ENCODE peak calls at places on chromosomes 6 and 20, in four cellular contexts. B, G, L and F are unnamed samples.

GRCh38 chr6:113662688-113663333 is 194.3 kb upstream of the MARCKS start:
- DNase-seq in L (no peak), B (no peak), G (no peak), F (no peak)

GRCh38 chr6:152642578-152643375 is 5.6 kb upstream of the SYNE1 start:
- DNase-seq in G (peak; percentile 77), B (peak; percentile 69), L (no peak), F (peak; percentile 60)

GRCh38 chr6:125154184-125155135 is 887 bp downstream of the TPD52L1 start:
- DNase-seq in B (peak; percentile 69), G (peak; percentile 60), L (no peak), F (peak; percentile 38)

GRCh38 chr20:19314619-19315018 is 102.2 kb downstream of the SLC24A3 start:
- DNase-seq in B (no peak), L (no peak), G (no peak), F (no peak)

GRCh38 chr20:8854566-8854965 is 214.3 kb upstream of the PLCB4 start:
- DNase-seq in B (no peak), G (peak; percentile 10), L (no peak), F (no peak)

GRCh38 chr20:36591854-36592641 is 13.5 kb upstream of the RAB5IF start:
- DNase-seq in B (peak; percentile 57), L (no peak), G (peak; percentile 63), F (peak; percentile 66)

GRCh38 chr6:41039060-41039998 is at the start of gene UNC5CL:
- DNase-seq in L (no peak), B (peak; percentile 83), G (peak; percentile 63), F (peak; percentile 41)

GRCh38 chr6:39984051-39984450 is 49.8 kb upstream of the MOCS1 start:
- DNase-seq in B (no peak), G (no peak), L (no peak), F (no peak)

GRCh38 chr6:36460916-36461315 is 18.1 kb downstream of the KCTD20 start:
- DNase-seq in G (no peak), L (no peak), B (no peak), F (no peak)

GRCh38 chr6:2485116-2485515 is 239.7 kb upstream of the GMDS start:
- DNase-seq in G (no peak), B (no peak), L (no peak), F (no peak)

GRCh38 chr20:21137078-21137477 is 11.2 kb downstream of the KIZ start:
- DNase-seq in B (no peak), G (no peak), L (no peak), F (no peak)

GRCh38 chr6:56490994-56491393 is 151.7 kb downstream of the DST start:
- DNase-seq in B (no peak), L (no peak), G (no peak), F (no peak)

GRCh38 chr6:36947570-36948351 is 6.8 kb upstream of the PI16 start:
- DNase-seq in G (peak; percentile 51), L (no peak), B (no peak), F (no peak)

GRCh38 chr6:69881322-69882151 is 15.2 kb downstream of the COL19A1 start:
- DNase-seq in L (no peak), G (no peak), B (no peak), F (no peak)

GRCh38 chr20:45174434-45175364 is at the start of gene PI3:
- DNase-seq in G (no peak), B (peak; percentile 72), L (no peak), F (no peak)

GRCh38 chr20:33490023-33490933 is at the start of gene CBFA2T2:
- DNase-seq in L (no peak), G (peak; percentile 97), B (no peak), F (peak; percentile 85)

GRCh38 chr6:166931426-166931970 is 24.9 kb downstream of the RNASET2 start:
- DNase-seq in G (no peak), B (no peak), L (no peak), F (no peak)
- H3K36me3 ChIP-seq in G (no peaks in the 10 kb centered on the region), B (no peaks in the 10 kb centered on the region), L (peaks cover 6% of the 10 kb centered on the region), F (no peaks in the 10 kb centered on the region)

GRCh38 chr6:30914854-30915590 is 984 bp downstream of the VARS2 start:
- DNase-seq in L (no peak), B (no peak), G (no peak), F (no peak)
- H3K36me3 ChIP-seq in L (peaks cover 21% of the 10 kb centered on the region), B (no peaks in the 10 kb centered on the region), G (no peaks in the 10 kb centered on the region), F (peaks cover 46% of the 10 kb centered on the region)

GRCh38 chr6:52276130-52276529 is 8.4 kb downstream of the MCM3 start:
- DNase-seq in G (no peak), L (no peak), B (no peak), F (no peak)
- H3K36me3 ChIP-seq in G (peaks cover 38% of the 10 kb centered on the region), L (peaks cover 52% of the 10 kb centered on the region), B (peaks cover 8% of the 10 kb centered on the region), F (peaks cover 70% of the 10 kb centered on the region)

DNA sequence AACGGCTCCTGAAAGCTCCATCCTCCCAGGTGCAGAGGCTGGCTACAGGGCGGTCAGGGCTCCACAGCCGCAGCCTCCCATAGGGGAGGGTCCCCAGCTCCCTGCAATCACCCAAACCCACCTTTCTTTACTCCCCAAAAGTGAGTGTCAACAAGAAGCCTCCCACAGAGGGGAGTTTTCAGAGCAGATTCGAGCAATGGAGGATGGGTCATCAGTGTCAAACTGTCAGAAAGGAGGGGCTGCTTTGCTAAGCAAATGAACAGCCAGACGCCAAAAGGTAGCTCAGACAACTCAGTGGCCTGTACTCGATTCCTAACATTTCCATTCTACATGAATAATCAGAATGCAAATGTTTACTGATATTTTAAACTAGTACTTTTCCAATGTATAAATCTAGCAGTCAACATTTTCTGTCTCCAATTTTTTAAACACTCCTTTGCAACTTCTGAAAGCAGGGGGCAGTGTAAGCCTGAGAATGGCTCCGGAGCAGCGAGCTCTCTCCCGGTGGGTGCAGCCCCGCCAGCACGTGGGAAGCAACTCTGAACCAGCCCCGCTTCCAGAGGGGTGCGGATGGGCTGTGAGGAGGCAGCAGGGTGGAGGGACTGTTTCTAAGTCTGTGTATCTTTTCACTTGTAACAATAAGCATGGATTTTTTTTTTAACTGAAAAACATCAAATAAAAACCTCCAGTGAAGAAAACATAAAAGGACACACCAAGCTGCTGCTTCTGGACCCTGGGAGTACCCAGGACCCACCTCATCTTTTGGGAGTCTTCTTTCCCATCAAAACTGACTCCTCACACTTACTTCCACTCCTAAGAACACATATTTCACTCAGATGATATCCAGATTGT is 54.9 kb downstream of the TAF4 start:
- DNase-seq in L (no peak), G (peak; percentile 80), B (peak; percentile 76), F (peak; percentile 85)
- H3K36me3 ChIP-seq in L (peaks cover 41% of the 10 kb centered on the region), G (no peaks in the 10 kb centered on the region), B (no peaks in the 10 kb centered on the region), F (peaks cover 48% of the 10 kb centered on the region)

GRCh38 chr20:49078310-49078709 is 32.2 kb downstream of the CSE1L start:
- DNase-seq in B (no peak), L (no peak), G (no peak), F (no peak)
- H3K36me3 ChIP-seq in B (no peaks in the 10 kb centered on the region), L (peaks cover 62% of the 10 kb centered on the region), G (peaks cover 34% of the 10 kb centered on the region), F (peaks cover 85% of the 10 kb centered on the region)

GRCh38 chr20:49945306-49945700 is 9.1 kb downstream of the RNF114 start:
- DNase-seq in L (no peak), G (no peak), B (no peak), F (no peak)

GRCh38 chr20:49942303-49942702 is 6.1 kb downstream of the RNF114 start:
- DNase-seq in B (no peak), L (no peak), G (no peak), F (no peak)

GRCh38 chr20:49938173-49939163 is 2.3 kb downstream of the RNF114 start:
- DNase-seq in G (no peak), L (no peak), B (peak; percentile 56), F (peak; percentile 82)

GRCh38 chr20:49942942-49943341 is 6.7 kb downstream of the RNF114 start:
- DNase-seq in L (no peak), B (no peak), G (no peak), F (no peak)

DNA sequence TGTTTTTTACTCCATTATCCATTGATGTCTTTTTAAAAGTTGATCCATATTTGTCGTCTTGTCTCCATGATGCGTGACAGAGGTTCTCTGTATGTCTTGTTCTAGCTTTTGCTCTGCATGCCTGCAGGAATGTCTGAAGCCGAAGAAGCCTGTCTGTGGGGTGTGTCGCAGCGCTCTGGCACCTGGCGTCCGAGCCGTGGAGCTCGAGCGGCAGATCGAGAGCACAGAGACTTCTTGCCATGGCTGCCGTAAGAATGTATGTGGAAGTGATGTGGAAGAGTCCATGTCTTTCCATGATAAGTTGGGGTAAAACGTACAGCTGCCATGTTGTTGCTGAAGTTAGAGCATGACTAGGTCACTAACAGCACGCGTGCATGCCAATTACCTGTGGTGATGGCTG is 5.3 kb downstream of the RNF114 start:
- DNase-seq in B (no peak), L (no peak), G (no peak), F (no peak)
- H3K36me3 ChIP-seq in B (no peaks in the 10 kb centered on the region), L (peaks cover 31% of the 10 kb centered on the region), G (peaks cover 5% of the 10 kb centered on the region), F (peaks cover 53% of the 10 kb centered on the region)

GRCh38 chr20:38973546-38974120 is 11.5 kb downstream of the DHX35 start:
- DNase-seq in L (no peak), G (no peak), B (no peak), F (peak; percentile 52)

GRCh38 chr20:38970302-38970701 is 8.2 kb downstream of the DHX35 start:
- DNase-seq in B (no peak), L (no peak), G (no peak), F (peak; percentile 47)

GRCh38 chr20:38975539-38976120 is 13.5 kb downstream of the DHX35 start:
- DNase-seq in G (no peak), L (no peak), B (no peak), F (no peak)

GRCh38 chr20:38969708-38970107 is 7.6 kb downstream of the DHX35 start:
- DNase-seq in L (no peak), G (no peak), B (peak; percentile 44), F (no peak)

GRCh38 chr20:38973107-38973506 is 11.0 kb downstream of the DHX35 start:
- DNase-seq in B (no peak), L (no peak), G (no peak), F (no peak)
- H3K36me3 ChIP-seq in B (no peaks in the 10 kb centered on the region), L (peaks cover 3% of the 10 kb centered on the region), G (peaks cover 11% of the 10 kb centered on the region), F (peaks cover 38% of the 10 kb centered on the region)